ENCODE peak calls at places on chromosomes 4 and X, in six cellular contexts. J is GM12878, A is Karpas-422, B is hepatocyte, E is PC-3, M is H9. P is an unnamed sample.

GRCh38 chrX:23752740-23753435 is 9.8 kb upstream of the ACOT9 start:
- DNase-seq in B (no peak), M (no peak), J (no peak), E (peak; percentile 73), A (no peak), P (no peak)

GRCh38 chr4:169270156-169270809 is 473 bp downstream of the SH3RF1 start:
- DNase-seq in J (no peak), A (peak; percentile 46), B (peak; percentile 78), M (peak; percentile 53), E (peak; percentile 48), P (no peak)

GRCh38 chr4:181897935-181898334 is 345.3 kb upstream of the TENM3 start:
- DNase-seq in M (no peak), J (no peak), E (no peak), A (no peak), B (peak; percentile 21), P (no peak)

GRCh38 chrX:106415276-106415895 is 196.4 kb upstream of the RADX start:
- DNase-seq in A (peak; percentile 78), J (no peak), E (peak; percentile 50), B (peak; percentile 51), M (no peak), P (no peak)

GRCh38 chr4:18020145-18020670 is 1.3 kb downstream of the LCORL start:
- DNase-seq in B (peak; percentile 8), M (peak; percentile 29), A (peak; percentile 65), J (no peak), E (peak; percentile 6), P (no peak)

GRCh38 chrX:47815901-47816845 is 20.5 kb upstream of the ZNF81 start:
- DNase-seq in J (no peak), B (no peak), A (no peak), E (no peak), M (peak; percentile 70), P (no peak)

GRCh38 chr4:96787766-96788165 is 947.9 kb downstream of the PDHA2 start:
- DNase-seq in J (no peak), M (no peak), A (no peak), B (no peak), E (no peak), P (no peak)

GRCh38 chr4:3531306-3531886 is 826 bp downstream of the LRPAP1 start:
- DNase-seq in B (peak; percentile 22), E (no peak), M (peak; percentile 20), J (no peak), A (peak; percentile 52), P (no peak)

GRCh38 chr4:173485164-173485563 is 44.9 kb downstream of the HAND2 start:
- DNase-seq in E (no peak), J (no peak), A (no peak), M (no peak), B (no peak), P (no peak)

GRCh38 chrX:128518508-128518907 is 466.3 kb upstream of the ACTRT1 start:
- DNase-seq in A (peak; percentile 70), E (peak; percentile 41), M (no peak), B (peak; percentile 7), J (no peak), P (no peak)

GRCh38 chr4:141702472-141703182 is 66.2 kb downstream of the IL15 start:
- DNase-seq in B (peak; percentile 12), E (peak; percentile 34), M (peak; percentile 64), A (no peak), J (no peak), P (no peak)

GRCh38 chr4:40562208-40562607 is 67.5 kb downstream of the RBM47 start:
- DNase-seq in M (no peak), B (no peak), A (no peak), E (no peak), J (no peak), P (no peak)

GRCh38 chr4:55866290-55866907 is 13.0 kb downstream of the EXOC1 start:
- DNase-seq in A (no peak), J (peak; percentile 15), E (peak; percentile 94), B (peak; percentile 46), M (no peak), P (peak; percentile 75)

GRCh38 chrX:77014655-77015377 is 432.4 kb upstream of the FGF16 start:
- DNase-seq in M (peak; percentile 58), A (peak; percentile 43), J (no peak), E (no peak), B (peak; percentile 43), P (no peak)

GRCh38 chrX:110182362-110182761 is 135.5 kb downstream of the AMMECR1 start:
- DNase-seq in J (no peak), A (no peak), E (peak; percentile 29), B (no peak), M (no peak), P (no peak)

GRCh38 chr4:146342600-146343192 is 128.4 kb downstream of the REELD1 start:
- DNase-seq in B (peak; percentile 48), A (peak; percentile 88), J (no peak), M (no peak), E (peak; percentile 78), P (no peak)

GRCh38 chr4:14856076-14856926 is 146.0 kb upstream of the CPEB2 start:
- DNase-seq in E (peak; percentile 94), B (peak; percentile 89), J (peak; percentile 96), A (no peak), M (no peak), P (peak; percentile 91)

GRCh38 chr4:112966701-112967100 is 82.8 kb upstream of the ANK2 start:
- DNase-seq in E (no peak), M (no peak), A (no peak), B (no peak), J (no peak), P (no peak)

GRCh38 chrX:71163010-71163409 is 18.4 kb downstream of the NLGN3 start:
- DNase-seq in A (no peak), M (no peak), J (no peak), E (no peak), B (no peak), P (no peak)

GRCh38 chrX:9320940-9321339 is 143.9 kb upstream of the TBL1X start:
- DNase-seq in E (peak; percentile 90), J (no peak), B (no peak), M (no peak), A (no peak), P (no peak)

GRCh38 chr4:110830461-110830860 is 207.6 kb upstream of the PITX2 start:
- DNase-seq in J (no peak), A (no peak), M (no peak), E (no peak), B (peak; percentile 16), P (no peak)

GRCh38 chr4:9811796-9812195 is 30.4 kb downstream of the DRD5 start:
- DNase-seq in B (no peak), M (no peak), A (no peak), E (no peak), J (no peak), P (no peak)

GRCh38 chrX:50067435-50068292 is 133.1 kb downstream of the AKAP4 start:
- DNase-seq in J (no peak), A (no peak), M (peak; percentile 70), B (peak; percentile 80), E (no peak), P (no peak)

GRCh38 chrX:118346258-118347094 is 570 bp downstream of the WDR44 start:
- DNase-seq in B (peak; percentile 40), A (peak; percentile 65), M (no peak), J (no peak), E (peak; percentile 20), P (no peak)

DNA sequence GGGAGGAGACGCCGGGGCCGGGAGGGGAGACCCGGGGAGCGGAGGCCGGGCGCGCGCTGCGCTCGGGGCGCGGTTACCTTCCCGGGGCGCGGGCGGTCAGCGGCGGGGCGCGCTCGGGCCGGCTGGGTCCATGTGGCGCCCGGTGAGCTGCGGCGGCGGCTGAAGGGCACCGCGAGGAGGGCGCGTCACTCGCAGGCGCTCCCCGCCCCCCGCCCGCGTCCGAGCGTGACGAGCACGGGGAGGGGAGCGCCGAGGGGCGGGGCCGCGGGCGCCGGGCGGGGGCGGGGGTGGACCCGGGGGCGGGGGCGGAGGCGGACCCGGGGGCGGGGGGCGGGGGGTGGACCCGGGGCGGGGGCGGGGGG is at the start of gene CPLX1:
- DNase-seq in J (no peak), A (no peak), E (peak; percentile 6), M (no peak), B (peak; percentile 84), P (no peak)
- H3K4me2 ChIP-seq in J (peak within 1 kb of the TSS; percentile 3), A (no peak within 1 kb of the TSS), E (no peak within 1 kb of the TSS), M (no peak within 1 kb of the TSS), B (peak within 1 kb of the TSS; percentile 93), P (no peak within 1 kb of the TSS)

GRCh38 chr4:74627516-74627915 is 166.8 kb downstream of the BTC start:
- DNase-seq in M (no peak), A (no peak), E (no peak), J (no peak), B (no peak), P (no peak)

GRCh38 chr4:74624351-74625151 is 169.8 kb downstream of the BTC start:
- DNase-seq in E (peak; percentile 91), J (no peak), B (peak; percentile 59), A (no peak), M (no peak), P (no peak)

GRCh38 chr4:74627093-74627492 is 167.2 kb downstream of the BTC start:
- DNase-seq in M (no peak), B (no peak), A (no peak), E (no peak), J (no peak), P (no peak)

GRCh38 chr4:74623041-74623440 is 171.3 kb downstream of the BTC start:
- DNase-seq in J (no peak), M (no peak), B (peak; percentile 65), A (peak; percentile 77), E (peak; percentile 77), P (no peak)

DNA sequence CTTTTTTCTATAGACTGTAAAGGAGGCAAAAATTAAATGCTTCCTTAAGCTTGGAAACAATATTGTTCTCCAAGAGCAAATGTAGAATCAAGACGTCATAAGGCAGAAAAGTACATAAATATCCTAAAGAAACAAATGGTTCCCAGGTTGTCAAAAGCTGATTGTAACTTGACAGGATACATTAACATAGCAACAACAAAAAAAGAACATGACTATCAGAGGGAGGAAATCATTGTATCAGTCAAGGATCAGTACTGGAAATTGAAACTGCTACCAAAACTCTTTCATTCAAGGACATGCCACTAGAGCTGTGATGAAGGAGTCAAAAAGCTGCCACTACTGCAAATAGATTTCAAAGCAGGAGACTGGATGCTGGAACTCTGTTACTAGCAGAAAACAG is 168.3 kb downstream of the BTC start:
- DNase-seq in B (no peak), E (no peak), J (no peak), M (no peak), A (no peak), P (no peak)
- H3K27me3 ChIP-seq in B (no peaks in the 10 kb centered on the region), E (no peaks in the 10 kb centered on the region), J (no peaks in the 10 kb centered on the region), M (no peaks in the 10 kb centered on the region), A (no peaks in the 10 kb centered on the region), P (no peaks in the 10 kb centered on the region)

DNA sequence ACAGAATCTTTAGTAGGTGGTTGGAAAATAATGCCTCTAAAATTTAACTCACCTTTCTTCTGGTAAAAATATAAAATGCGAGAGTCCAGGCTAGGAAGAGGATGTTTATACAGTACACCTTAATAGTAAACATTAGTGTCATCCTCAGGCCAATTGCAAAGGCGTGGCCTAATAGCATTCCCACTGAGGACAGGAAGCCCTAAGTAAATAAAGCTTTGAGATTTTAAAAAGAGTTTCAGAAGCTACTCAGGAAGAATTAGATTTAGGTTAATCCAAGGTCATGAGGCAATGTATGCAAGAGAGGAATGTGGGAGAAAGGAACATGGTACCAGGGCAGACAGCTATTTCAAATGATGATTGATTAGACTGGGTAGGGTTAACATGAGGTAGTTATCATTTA is 49.5 kb downstream of the RPGR start:
- DNase-seq in A (no peak), E (peak; percentile 53), J (no peak), M (no peak), B (no peak), P (no peak)
- H3K4me2 ChIP-seq in A (no peak overlapping the region), E (peak overlapping the region; percentile 14), J (no peak overlapping the region), M (no peak overlapping the region), B (no peak overlapping the region), P (no peak overlapping the region)

GRCh38 chrX:40099046-40099968 is 1.5 kb upstream of the BCOR start:
- DNase-seq in E (no peak), J (peak; percentile 66), M (peak; percentile 79), A (peak; percentile 94), B (peak; percentile 55), P (no peak)
- H3K27me3 ChIP-seq in E (no peaks in the 10 kb centered on the region), J (no peaks in the 10 kb centered on the region), M (peaks cover 52% of the 10 kb centered on the region), A (no peaks in the 10 kb centered on the region), B (peaks cover 56% of the 10 kb centered on the region), P (peaks cover 45% of the 10 kb centered on the region)

P was measured in keratinocyte.